ENCODE peak calls at places on chromosomes 2 and 18, in six cellular contexts. M is stimulated activated naive CD4-positive, alpha-beta T cell; G is NCI-H446 treated with DMSO at 0.1 percent for 48 hours; Q is neuronal stem cell; D is GM19239; N is GM13976. F is an unnamed sample.
A peak's percentile ranks its signal among the peaks of the same experiment; 100 is the strongest.

GRCh38 chr2:105636109-105636740 is 108.5 kb upstream of the NCK2 start:
- DNase-seq in M (no peak), Q (no peak), D (no peak), G (no peak), N (no peak), F (no peak)

GRCh38 chr2:165766326-165766927 is 27.6 kb downstream of the GALNT3 start:
- DNase-seq in D (no peak), M (no peak), G (no peak), N (no peak), Q (no peak), F (no peak)

GRCh38 chr2:178676046-178676445 is 131.2 kb downstream of the TTN start:
- DNase-seq in G (no peak), N (no peak), D (no peak), Q (no peak), M (no peak), F (no peak)

GRCh38 chr2:133415210-133415876 is 152.9 kb downstream of the NCKAP5 start:
- DNase-seq in Q (no peak), D (no peak), G (no peak), M (no peak), N (no peak), F (no peak)

GRCh38 chr2:237201461-237202287 is 116.0 kb downstream of the COPS8 start:
- DNase-seq in M (no peak), G (no peak), Q (no peak), N (peak; percentile 62), D (no peak), F (no peak)

GRCh38 chr18:55577812-55578539 is 10.0 kb downstream of the TCF4 start:
- DNase-seq in D (no peak), N (no peak), M (no peak), Q (no peak), G (no peak), F (no peak)

GRCh38 chr2:137190411-137191190 is 425.3 kb downstream of the THSD7B start:
- DNase-seq in N (no peak), G (no peak), D (no peak), Q (no peak), M (no peak), F (no peak)

GRCh38 chr18:71831039-71831438 is 713.1 kb downstream of the CBLN2 start:
- DNase-seq in G (no peak), D (no peak), Q (no peak), M (no peak), N (no peak), F (no peak)

GRCh38 chr2:79697200-79697599 is 184.3 kb downstream of the CTNNA2 start:
- DNase-seq in D (no peak), M (no peak), Q (no peak), N (no peak), G (no peak), F (no peak)

GRCh38 chr2:78654941-78655340 is 370.6 kb upstream of the REG3G start:
- DNase-seq in D (no peak), G (no peak), N (no peak), Q (no peak), M (no peak), F (no peak)

GRCh38 chr2:23859983-23860382 is 66.9 kb downstream of the ATAD2B start:
- DNase-seq in Q (no peak), N (no peak), M (no peak), D (no peak), G (no peak), F (no peak)

GRCh38 chr2:217918220-217919024 is 84.4 kb downstream of the TNS1 start:
- DNase-seq in Q (peak; percentile 11), M (no peak), D (no peak), G (no peak), N (no peak), F (peak; percentile 2)